ENCODE peak calls at places on chromosome X, in five cellular contexts. N is activated CD4-positive, CD25-positive, alpha-beta regulatory T cell; V is stimulated activated effector memory CD8-positive, alpha-beta T cell treated with anti-CD3 and anti-CD28 coated beads, Interleukin-12 subunit alpha, Interleukin-12 subunit beta, amount 100 ng/mL, for 72 hours; G is NCI-H345; R is endothelial cell. K is an unnamed sample.

GRCh38 chrX:96372313-96373046 is 312.2 kb upstream of the DIAPH2 start:
- DNase-seq in N (no peak), V (no peak), G (no peak), R (peak), K (peak)

GRCh38 chrX:107741318-107741813 is 34.2 kb downstream of the TSC22D3 start:
- DNase-seq in N (no peak), V (no peak), G (no peak), R (no peak), K (no peak)

GRCh38 chrX:119573840-119574393 is 446 bp upstream of the UBE2A start:
- DNase-seq in N (no peak), V (no peak), G (no peak), R (peak), K (peak)

GRCh38 chrX:24425806-24426205 is 39.3 kb upstream of the PDK3 start:
- DNase-seq in N (no peak), V (no peak), G (no peak), R (no peak), K (no peak)

GRCh38 chrX:139026406-139027200 is 315.1 kb upstream of the FGF13 start:
- DNase-seq in N (no peak), V (no peak), G (no peak), R (no peak), K (no peak)

GRCh38 chrX:11129546-11129945 is 18.4 kb downstream of the HCCS start:
- DNase-seq in N (no peak), V (no peak), G (no peak), R (no peak), K (peak)

GRCh38 chrX:70433848-70434351 is 10.7 kb upstream of the DLG3 start:
- DNase-seq in N (peak), V (peak), G (peak), R (peak), K (peak)

GRCh38 chrX:112760697-112761096 is 79.9 kb downstream of the AMOT start:
- DNase-seq in N (no peak), V (no peak), G (no peak), R (no peak), K (no peak)

GRCh38 chrX:39705299-39705698 is 392.5 kb downstream of the BCOR start:
- DNase-seq in N (no peak), V (no peak), G (no peak), R (no peak), K (peak)

GRCh38 chrX:111102636-111103035 is 6.6 kb downstream of the PAK3 start:
- DNase-seq in N (no peak), V (no peak), G (no peak), R (no peak), K (no peak)

GRCh38 chrX:133191739-133192039 is 26.5 kb downstream of the TFDP3 start:
- DNase-seq in N (no peak), V (no peak), G (no peak), R (no peak), K (no peak)

K was measured in EH.